ENCODE peak calls at places on chromosome 20, in five cellular contexts. J is activated CD4-positive, alpha-beta T cell treated with anti-CD3 and anti-CD28 coated beads for 1 hour; B is stimulated activated CD4-positive, alpha-beta T cell treated with anti-CD3 and anti-CD28 coated beads, Interleukin-4, amount 100 ng/mL, for 4 hours; V is heart left ventricle; H is midbrain. G is an unnamed sample.

GRCh38 chr20:43751167-43752050 is 24.6 kb upstream of the GTSF1L start:
- DNase-seq in J (no peak), B (peak), V (no peak), H (no peak), G (peak)

GRCh38 chr20:24519476-24519875 is 50.0 kb downstream of the SYNDIG1 start:
- DNase-seq in J (no peak), B (no peak), V (no peak), H (no peak), G (no peak)

GRCh38 chr20:53639647-53640440 is 46.2 kb upstream of the ZNF217 start:
- DNase-seq in J (no peak), B (no peak), V (no peak), H (no peak), G (no peak)

GRCh38 chr20:20435453-20435852 is 67.5 kb downstream of the INSM1 start:
- DNase-seq in J (no peak), B (no peak), V (no peak), H (peak), G (no peak)

GRCh38 chr20:23475395-23475794 is 15.5 kb upstream of the CST8 start:
- DNase-seq in J (no peak), B (no peak), V (no peak), H (no peak), G (no peak)

GRCh38 chr20:61629361-61630239 is 377.5 kb downstream of the CDH4 start:
- DNase-seq in J (no peak), B (no peak), V (peak), H (no peak), G (no peak)

GRCh38 chr20:63533388-63533787 is 3.8 kb downstream of the PTK6 start:
- DNase-seq in J (no peak), B (no peak), V (peak), H (no peak), G (no peak)

GRCh38 chr20:658731-659291 is 5.8 kb upstream of the SRXN1 start:
- DNase-seq in J (no peak), B (no peak), V (no peak), H (no peak), G (no peak)

GRCh38 chr20:37392441-37393195 is 46.7 kb downstream of the SRC start:
- DNase-seq in J (no peak), B (no peak), V (peak), H (no peak), G (peak)

GRCh38 chr20:9978395-9979004 is 56.3 kb upstream of the ANKEF1 start:
- DNase-seq in J (no peak), B (no peak), V (no peak), H (peak), G (peak)

GRCh38 chr20:3082306-3082951 is 2.1 kb downstream of the AVP start:
- DNase-seq in J (no peak), B (no peak), V (no peak), H (no peak), G (no peak)

GRCh38 chr20:37401282-37401929 is 55.5 kb downstream of the SRC start:
- DNase-seq in J (no peak), B (no peak), V (no peak), H (no peak), G (no peak)

GRCh38 chr20:16175322-16175721 is 397.9 kb downstream of the KIF16B start:
- DNase-seq in J (no peak), B (no peak), V (no peak), H (no peak), G (peak)

GRCh38 chr20:56257604-56258003 is 9.1 kb downstream of the MC3R start:
- DNase-seq in J (no peak), B (no peak), V (no peak), H (no peak), G (no peak)

GRCh38 chr20:5349448-5349847 is 32.7 kb upstream of the PROKR2 start:
- DNase-seq in J (no peak), B (no peak), V (no peak), H (no peak), G (no peak)

GRCh38 chr20:51946581-51946980 is 144.3 kb upstream of the SALL4 start:
- DNase-seq in J (no peak), B (no peak), V (no peak), H (no peak), G (no peak)

GRCh38 chr20:36542516-36543186 is 1.3 kb downstream of the MYL9 start:
- DNase-seq in J (no peak), B (no peak), V (no peak), H (no peak), G (no peak)

GRCh38 chr20:36162272-36162966 is 7.9 kb downstream of the EPB41L1 start:
- DNase-seq in J (no peak), B (no peak), V (no peak), H (no peak), G (no peak)

GRCh38 chr20:45036044-45036755 is 64.7 kb downstream of the KCNS1 start:
- DNase-seq in J (no peak), B (peak), V (no peak), H (no peak), G (no peak)

GRCh38 chr20:6265204-6265904 is 142.5 kb upstream of the FERMT1 start:
- DNase-seq in J (no peak), B (no peak), V (no peak), H (peak), G (no peak)

GRCh38 chr20:38337561-38338140 is 8.6 kb upstream of the LBP start:
- DNase-seq in J (no peak), B (no peak), V (no peak), H (peak), G (peak)

GRCh38 chr20:38452880-38453624 is 17.9 kb upstream of the SNHG17 start:
- DNase-seq in J (no peak), B (no peak), V (no peak), H (no peak), G (no peak)

GRCh38 chr20:34512955-34513419 is 3.2 kb upstream of the DYNLRB1 start:
- DNase-seq in J (no peak), B (no peak), V (no peak), H (no peak), G (no peak)

GRCh38 chr20:45969712-45970634 is 2.0 kb downstream of the ZNF335 start:
- DNase-seq in J (no peak), B (no peak), V (no peak), H (peak), G (peak)